ENCODE peak calls at places on chromosomes 5 and 9, in five cellular contexts. One of them, this sample, is unnamed. For H3K36me3, the result is how much of the 10 kb centered on the place peaks cover.

GRCh38 chr5:149283611-149284480 is 12.2 kb downstream of the AFAP1L1 start:
- DNase-seq in GM23248: peak
- DNase-seq in stomach: no peak
- DNase-seq in SK-N-SH: no peak
- DNase-seq in PC-9: no peak
- DNase-seq in this sample: no peak

GRCh38 chr5:53423724-53424123 is 56.7 kb upstream of the FST start:
- DNase-seq in PC-9: no peak
- DNase-seq in GM23248: peak
- DNase-seq in SK-N-SH: no peak
- DNase-seq in stomach: no peak
- DNase-seq in this sample: no peak

GRCh38 chr5:6703791-6704190 is 9.4 kb upstream of the TENT4A start:
- DNase-seq in PC-9: no peak
- DNase-seq in stomach: no peak
- DNase-seq in GM23248: peak
- DNase-seq in SK-N-SH: no peak
- DNase-seq in this sample: no peak

GRCh38 chr5:112479418-112479817 is 60.3 kb upstream of the EPB41L4A start:
- DNase-seq in PC-9: peak
- DNase-seq in SK-N-SH: no peak
- DNase-seq in stomach: no peak
- DNase-seq in GM23248: peak
- DNase-seq in this sample: no peak

GRCh38 chr9:87152206-87152605 is 204.9 kb upstream of the GAS1 start:
- DNase-seq in GM23248: no peak
- DNase-seq in PC-9: no peak
- DNase-seq in SK-N-SH: no peak
- DNase-seq in stomach: no peak
- DNase-seq in this sample: no peak

GRCh38 chr5:68479524-68479923 is 264.0 kb downstream of the PIK3R1 start:
- DNase-seq in PC-9: no peak
- DNase-seq in stomach: no peak
- DNase-seq in SK-N-SH: no peak
- DNase-seq in GM23248: no peak
- DNase-seq in this sample: no peak

GRCh38 chr5:73192375-73192774 is 19.4 kb downstream of the TMEM174 start:
- DNase-seq in PC-9: no peak
- DNase-seq in stomach: no peak
- DNase-seq in SK-N-SH: no peak
- DNase-seq in GM23248: no peak
- DNase-seq in this sample: no peak

GRCh38 chr5:136006767-136007251 is 22.0 kb upstream of the TGFBI start:
- DNase-seq in stomach: no peak
- DNase-seq in GM23248: peak
- DNase-seq in SK-N-SH: no peak
- DNase-seq in PC-9: peak
- DNase-seq in this sample: peak

GRCh38 chr5:17229308-17229707 is 11.9 kb downstream of the BASP1 start:
- DNase-seq in SK-N-SH: no peak
- DNase-seq in PC-9: no peak
- DNase-seq in GM23248: no peak
- DNase-seq in stomach: no peak
- DNase-seq in this sample: no peak

GRCh38 chr5:45774528-45774927 is 78.3 kb upstream of the HCN1 start:
- DNase-seq in GM23248: peak
- DNase-seq in PC-9: no peak
- DNase-seq in SK-N-SH: no peak
- DNase-seq in stomach: no peak
- DNase-seq in this sample: no peak

GRCh38 chr9:103913899-103914298 is 180.2 kb upstream of the SMC2 start:
- DNase-seq in PC-9: no peak
- DNase-seq in stomach: no peak
- DNase-seq in GM23248: no peak
- DNase-seq in SK-N-SH: no peak
- DNase-seq in this sample: no peak

GRCh38 chr5:100841358-100842076 is 61.6 kb downstream of the ST8SIA4 start:
- DNase-seq in PC-9: peak
- DNase-seq in GM23248: no peak
- DNase-seq in SK-N-SH: no peak
- DNase-seq in stomach: no peak
- DNase-seq in this sample: no peak

GRCh38 chr9:974993-975739 is 1.3 kb upstream of the DMRT3 start:
- DNase-seq in PC-9: no peak
- DNase-seq in GM23248: no peak
- DNase-seq in stomach: no peak
- DNase-seq in SK-N-SH: no peak
- DNase-seq in this sample: peak

GRCh38 chr5:66989286-66989685 is 207.3 kb downstream of the CD180 start:
- DNase-seq in GM23248: peak
- DNase-seq in PC-9: peak
- DNase-seq in stomach: no peak
- DNase-seq in SK-N-SH: no peak
- DNase-seq in this sample: no peak

GRCh38 chr9:6973762-6974161 is 216.0 kb downstream of the KDM4C start:
- DNase-seq in stomach: no peak
- DNase-seq in GM23248: peak
- DNase-seq in SK-N-SH: no peak
- DNase-seq in PC-9: no peak
- DNase-seq in this sample: no peak

GRCh38 chr5:33330416-33330815 is 110.3 kb upstream of the TARS1 start:
- DNase-seq in stomach: no peak
- DNase-seq in PC-9: no peak
- DNase-seq in GM23248: no peak
- DNase-seq in SK-N-SH: no peak
- DNase-seq in this sample: no peak

GRCh38 chr5:115069087-115069968 is 100.4 kb downstream of the TRIM36 start:
- DNase-seq in GM23248: peak
- DNase-seq in SK-N-SH: peak
- DNase-seq in PC-9: peak
- DNase-seq in stomach: peak
- DNase-seq in this sample: peak

GRCh38 chr9:7237473-7238243 is 479.9 kb downstream of the KDM4C start:
- DNase-seq in SK-N-SH: no peak
- DNase-seq in stomach: no peak
- DNase-seq in PC-9: no peak
- DNase-seq in GM23248: peak
- DNase-seq in this sample: no peak

GRCh38 chr5:5967373-5967772 is 411.0 kb downstream of the MED10 start:
- DNase-seq in GM23248: no peak
- DNase-seq in stomach: no peak
- DNase-seq in SK-N-SH: no peak
- DNase-seq in PC-9: no peak
- DNase-seq in this sample: no peak

GRCh38 chr9:98484218-98484617 is 224.5 kb downstream of the GABBR2 start:
- DNase-seq in SK-N-SH: no peak
- DNase-seq in PC-9: no peak
- DNase-seq in GM23248: peak
- DNase-seq in stomach: no peak
- DNase-seq in this sample: no peak

GRCh38 chr9:120985759-120986353 is 59.3 kb upstream of the TRAF1 start:
- DNase-seq in SK-N-SH: peak
- DNase-seq in stomach: no peak
- DNase-seq in PC-9: peak
- DNase-seq in GM23248: peak
- DNase-seq in this sample: peak

GRCh38 chr9:15079989-15080388 is 169.8 kb upstream of the FREM1 start:
- DNase-seq in stomach: no peak
- DNase-seq in PC-9: no peak
- DNase-seq in SK-N-SH: no peak
- DNase-seq in GM23248: no peak
- DNase-seq in this sample: no peak

GRCh38 chr5:176810084-176810597 is at the start of gene UNC5A:
- DNase-seq in stomach: no peak
- DNase-seq in GM23248: no peak
- DNase-seq in SK-N-SH: peak
- DNase-seq in PC-9: peak
- DNase-seq in this sample: peak

GRCh38 chr5:33129309-33129708 is 311.5 kb upstream of the TARS1 start:
- DNase-seq in SK-N-SH: no peak
- DNase-seq in GM23248: no peak
- DNase-seq in stomach: no peak
- DNase-seq in PC-9: no peak
- DNase-seq in this sample: no peak

GRCh38 chr9:116234091-116234490 is 80.5 kb downstream of the PAPPA start:
- DNase-seq in SK-N-SH: peak
- DNase-seq in GM23248: peak
- DNase-seq in PC-9: no peak
- DNase-seq in stomach: no peak
- DNase-seq in this sample: no peak

GRCh38 chr5:15502208-15502607 is 2.2 kb downstream of the FBXL7 start:
- DNase-seq in GM23248: peak
- DNase-seq in PC-9: no peak
- DNase-seq in stomach: no peak
- DNase-seq in SK-N-SH: no peak
- DNase-seq in this sample: no peak

GRCh38 chr5:1521671-1522600 is 1.8 kb downstream of the LPCAT1 start:
- DNase-seq in GM23248: peak
- DNase-seq in SK-N-SH: peak
- DNase-seq in PC-9: peak
- DNase-seq in stomach: peak
- DNase-seq in this sample: peak

GRCh38 chr5:124583469-124584350 is 162.7 kb downstream of the ZNF608 start:
- DNase-seq in GM23248: peak
- DNase-seq in PC-9: peak
- DNase-seq in SK-N-SH: no peak
- DNase-seq in stomach: no peak
- DNase-seq in this sample: no peak

GRCh38 chr5:96997265-96997859 is 61.5 kb downstream of the LNPEP start:
- DNase-seq in stomach: no peak
- DNase-seq in SK-N-SH: peak
- DNase-seq in PC-9: no peak
- DNase-seq in GM23248: peak
- DNase-seq in this sample: peak

GRCh38 chr5:14148890-14149671 is 5.9 kb downstream of the TRIO start:
- DNase-seq in GM23248: no peak
- DNase-seq in PC-9: no peak
- DNase-seq in stomach: no peak
- DNase-seq in SK-N-SH: no peak
- DNase-seq in this sample: peak
- H3K4me3 ChIP-seq in GM23248: peak
- H3K4me3 ChIP-seq in PC-9: no peak
- H3K4me3 ChIP-seq in stomach: no peak
- H3K4me3 ChIP-seq in SK-N-SH: peak
- H3K4me3 ChIP-seq in this sample: no peak

GRCh38 chr9:129901922-129902321 is 66.7 kb downstream of the USP20 start:
- DNase-seq in stomach: no peak
- DNase-seq in GM23248: no peak
- DNase-seq in PC-9: no peak
- DNase-seq in SK-N-SH: no peak
- DNase-seq in this sample: no peak

GRCh38 chr9:129902735-129903134 is 67.5 kb downstream of the USP20 start:
- DNase-seq in PC-9: no peak
- DNase-seq in SK-N-SH: no peak
- DNase-seq in GM23248: no peak
- DNase-seq in stomach: no peak
- DNase-seq in this sample: no peak

GRCh38 chr9:129898205-129898604 is 62.9 kb downstream of the USP20 start:
- DNase-seq in SK-N-SH: no peak
- DNase-seq in stomach: no peak
- DNase-seq in PC-9: no peak
- DNase-seq in GM23248: peak
- DNase-seq in this sample: peak

GRCh38 chr9:129899620-129900019 is 64.4 kb downstream of the USP20 start:
- DNase-seq in GM23248: no peak
- DNase-seq in PC-9: no peak
- DNase-seq in SK-N-SH: no peak
- DNase-seq in stomach: no peak
- DNase-seq in this sample: no peak

GRCh38 chr9:129900263-129901041 is 65.2 kb downstream of the USP20 start:
- DNase-seq in stomach: no peak
- DNase-seq in SK-N-SH: no peak
- DNase-seq in PC-9: no peak
- DNase-seq in GM23248: no peak
- DNase-seq in this sample: no peak
- H3K36me3 ChIP-seq in stomach: half or more
- H3K36me3 ChIP-seq in SK-N-SH: under half
- H3K36me3 ChIP-seq in PC-9: under half
- H3K36me3 ChIP-seq in GM23248: under half
- H3K36me3 ChIP-seq in this sample: under half

GRCh38 chr9:127716412-127716811 is 533 bp downstream of the TTC16 start:
- DNase-seq in stomach: no peak
- DNase-seq in PC-9: no peak
- DNase-seq in GM23248: no peak
- DNase-seq in SK-N-SH: no peak
- DNase-seq in this sample: no peak
- H3K4me3 ChIP-seq in stomach: peak
- H3K4me3 ChIP-seq in PC-9: peak
- H3K4me3 ChIP-seq in GM23248: peak
- H3K4me3 ChIP-seq in SK-N-SH: peak
- H3K4me3 ChIP-seq in this sample: no peak

DNA sequence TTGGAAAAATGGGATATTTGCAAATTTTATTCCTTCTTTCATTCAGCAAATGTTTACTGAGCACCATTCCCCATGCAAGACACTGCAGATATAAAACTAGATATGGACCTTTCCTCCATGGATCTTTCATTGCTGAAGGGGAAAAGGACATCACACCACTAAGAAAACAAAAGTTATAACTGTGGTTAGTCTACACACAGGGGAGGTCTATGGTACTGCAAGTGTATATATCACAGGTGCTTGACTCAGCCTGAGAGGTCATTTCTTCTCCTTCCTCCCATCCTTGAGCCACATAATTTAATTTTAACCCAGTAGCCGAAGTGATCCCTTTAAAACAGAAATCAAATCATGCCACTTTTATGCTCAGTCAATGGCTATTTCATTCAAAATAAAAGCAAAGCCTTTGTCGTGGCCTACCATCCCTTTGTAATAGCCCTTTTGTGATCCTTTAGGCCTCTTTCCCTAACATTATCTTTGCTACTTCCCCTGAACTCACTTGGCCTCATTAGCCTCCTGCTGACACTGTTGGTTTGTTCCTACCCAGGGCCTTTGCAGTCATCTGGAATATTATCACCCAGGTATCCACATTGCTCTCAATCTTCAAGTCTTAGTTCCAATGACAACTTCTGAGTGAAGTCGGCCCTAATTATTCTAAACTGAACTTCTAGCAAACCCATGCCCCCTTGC is 213.2 kb downstream of the GABRB2 start:
- DNase-seq in GM23248: no peak
- DNase-seq in SK-N-SH: no peak
- DNase-seq in PC-9: no peak
- DNase-seq in stomach: no peak
- DNase-seq in this sample: no peak
- H3K36me3 ChIP-seq in GM23248: under half
- H3K36me3 ChIP-seq in SK-N-SH: under half
- H3K36me3 ChIP-seq in PC-9: under half
- H3K36me3 ChIP-seq in stomach: under half
- H3K36me3 ChIP-seq in this sample: under half

DNA sequence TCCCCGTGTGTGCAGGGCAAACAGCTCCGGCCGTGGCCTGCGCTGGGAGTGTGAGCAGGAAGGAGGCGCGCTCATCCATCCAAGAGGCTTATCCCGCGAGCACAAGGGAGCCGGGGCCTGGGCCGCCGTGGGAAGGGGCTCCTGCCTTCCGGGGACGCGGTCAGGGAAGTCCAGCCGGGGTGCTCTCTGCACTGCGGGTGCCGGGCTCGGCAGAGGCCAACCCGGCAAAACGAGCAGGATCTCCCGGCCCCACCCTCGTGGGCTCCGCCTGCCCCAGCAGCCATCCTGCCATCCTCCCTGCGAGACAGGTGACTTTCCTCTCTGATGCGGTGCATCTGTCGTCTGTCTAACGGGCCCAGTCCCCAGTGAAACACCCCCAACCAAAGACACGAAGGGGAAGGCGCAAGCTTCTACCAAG is 244.2 kb downstream of the AUH start:
- DNase-seq in stomach: no peak
- DNase-seq in SK-N-SH: no peak
- DNase-seq in GM23248: no peak
- DNase-seq in PC-9: no peak
- DNase-seq in this sample: peak
- H3K4me3 ChIP-seq in stomach: peak
- H3K4me3 ChIP-seq in SK-N-SH: no peak
- H3K4me3 ChIP-seq in GM23248: no peak
- H3K4me3 ChIP-seq in PC-9: no peak
- H3K4me3 ChIP-seq in this sample: no peak